ENCODE peak calls at places on chromosomes 12 and 14, in seven cellular contexts. R, S, P, F, X, J and U are unnamed samples.

GRCh38 chr14:90903101-90903500 is 86.9 kb upstream of the TTC7B start:
- DNase-seq in R (peak), S (peak), P (peak), F (no peak), X (peak), J (peak), U (peak)

GRCh38 chr14:68789798-68790655 is 2.8 kb downstream of the ZFP36L1 start:
- DNase-seq in R (no peak), S (peak), P (peak), F (peak), X (no peak), J (no peak), U (no peak)

GRCh38 chr12:21912318-21912717 is 28.9 kb downstream of the ABCC9 start:
- DNase-seq in R (no peak), S (no peak), P (no peak), F (no peak), X (no peak), J (no peak), U (no peak)

GRCh38 chr12:2624543-2625266 is 170.1 kb upstream of the FKBP4 start:
- DNase-seq in R (peak), S (peak), P (no peak), F (no peak), X (no peak), J (no peak), U (peak)

GRCh38 chr12:27305673-27306504 is 26.7 kb upstream of the BMAL2 start:
- DNase-seq in R (peak), S (peak), P (no peak), F (no peak), X (no peak), J (no peak), U (no peak)

GRCh38 chr12:70741266-70741665 is 104.0 kb upstream of the PTPRB start:
- DNase-seq in R (no peak), S (no peak), P (no peak), F (no peak), X (no peak), J (no peak), U (no peak)

GRCh38 chr12:117854339-117855012 is 114.3 kb downstream of the KSR2 start:
- DNase-seq in R (peak), S (peak), P (peak), F (no peak), X (no peak), J (peak), U (peak)

GRCh38 chr14:72033331-72033730 is 101.1 kb downstream of the RGS6 start:
- DNase-seq in R (no peak), S (no peak), P (peak), F (no peak), X (no peak), J (no peak), U (no peak)

GRCh38 chr14:59377991-59378720 is 87.0 kb downstream of the GPR135 start:
- DNase-seq in R (no peak), S (peak), P (peak), F (no peak), X (no peak), J (no peak), U (no peak)

GRCh38 chr12:28054583-28054982 is 82.0 kb upstream of the PTHLH start:
- DNase-seq in R (no peak), S (no peak), P (no peak), F (no peak), X (no peak), J (no peak), U (no peak)

GRCh38 chr12:19198272-19198671 is 68.7 kb downstream of the PLEKHA5 start:
- DNase-seq in R (no peak), S (peak), P (no peak), F (no peak), X (no peak), J (no peak), U (no peak)

GRCh38 chr12:27343255-27344000 is 10.8 kb downstream of the BMAL2 start:
- DNase-seq in R (no peak), S (peak), P (no peak), F (no peak), X (peak), J (no peak), U (no peak)

GRCh38 chr14:52268191-52269061 is 928 bp downstream of the PTGDR start:
- DNase-seq in R (peak), S (peak), P (no peak), F (peak), X (no peak), J (no peak), U (no peak)

GRCh38 chr12:48995061-48995879 is 3.9 kb downstream of the DDN start:
- DNase-seq in R (peak), S (peak), P (peak), F (peak), X (peak), J (peak), U (peak)

GRCh38 chr12:31517994-31518393 is 72.9 kb downstream of the DENND5B start:
- DNase-seq in R (no peak), S (no peak), P (no peak), F (no peak), X (no peak), J (no peak), U (no peak)

GRCh38 chr12:69471667-69472385 is 1.6 kb downstream of the FRS2 start:
- DNase-seq in R (no peak), S (no peak), P (no peak), F (no peak), X (no peak), J (no peak), U (no peak)

GRCh38 chr14:82872494-82872893 is 1338.8 kb upstream of the SEL1L start:
- DNase-seq in R (peak), S (no peak), P (no peak), F (no peak), X (no peak), J (no peak), U (no peak)

GRCh38 chr12:15001733-15002471 is 29.1 kb downstream of the PDE6H start:
- DNase-seq in R (no peak), S (peak), P (no peak), F (peak), X (no peak), J (peak), U (peak)

GRCh38 chr12:40980346-40981005 is 207.6 kb upstream of the PDZRN4 start:
- DNase-seq in R (no peak), S (no peak), P (no peak), F (no peak), X (no peak), J (no peak), U (no peak)

GRCh38 chr12:103742349-103742784 is 98.7 kb downstream of the NT5DC3 start:
- DNase-seq in R (peak), S (peak), P (peak), F (no peak), X (no peak), J (peak), U (no peak)

GRCh38 chr14:94288610-94289465 is 4.2 kb downstream of the SERPINA10 start:
- DNase-seq in R (no peak), S (no peak), P (no peak), F (no peak), X (no peak), J (no peak), U (no peak)

GRCh38 chr14:95311752-95312151 is 8.0 kb downstream of the CLMN start:
- DNase-seq in R (no peak), S (peak), P (peak), F (no peak), X (no peak), J (no peak), U (no peak)

GRCh38 chr12:84856156-84856900 is 56.3 kb downstream of the SLC6A15 start:
- DNase-seq in R (no peak), S (no peak), P (no peak), F (no peak), X (no peak), J (no peak), U (no peak)

GRCh38 chr12:49651855-49652254 is 28.5 kb downstream of the PRPF40B start:
- DNase-seq in R (no peak), S (no peak), P (no peak), F (no peak), X (no peak), J (no peak), U (no peak)

GRCh38 chr12:63070709-63071108 is 80.3 kb downstream of the AVPR1A start:
- DNase-seq in R (no peak), S (no peak), P (no peak), F (no peak), X (no peak), J (no peak), U (peak)

GRCh38 chr12:65705380-65705876 is 118.9 kb upstream of the HMGA2 start:
- DNase-seq in R (no peak), S (no peak), P (no peak), F (no peak), X (no peak), J (no peak), U (no peak)

GRCh38 chr14:24367506-24368214 is at the start of gene NFATC4:
- DNase-seq in R (peak), S (peak), P (peak), F (peak), X (peak), J (peak), U (peak)

GRCh38 chr14:63671987-63672386 is 30.3 kb upstream of the WDR89 start:
- DNase-seq in R (no peak), S (no peak), P (no peak), F (no peak), X (no peak), J (no peak), U (peak)

DNA sequence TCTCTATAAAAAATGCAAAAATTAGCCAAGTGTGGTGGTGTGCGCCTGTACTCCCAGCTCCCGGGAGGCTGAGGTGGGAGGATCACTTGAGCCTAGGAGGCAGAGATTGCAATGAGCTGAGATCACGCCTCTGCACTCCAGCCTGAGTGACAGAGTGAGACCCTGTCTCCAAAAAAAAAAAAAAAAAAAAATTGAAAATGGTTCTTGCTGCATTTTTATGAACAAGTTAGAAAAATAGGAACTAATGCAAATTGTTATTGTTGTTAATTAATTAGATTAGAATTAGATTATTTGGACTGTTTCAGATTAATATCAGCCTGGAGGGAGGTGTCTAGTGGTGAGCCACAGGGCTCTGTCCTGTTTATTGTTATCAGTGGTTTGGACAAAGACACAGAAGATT is 2.1 kb downstream of the RITA1 start:
- DNase-seq in R (no peak), S (no peak), P (no peak), F (no peak), X (no peak), J (no peak), U (no peak)
- TF ChIP-seq CTCF in R (no peak), S (no peak), P (no peak), F (no peak), X (no peak), J (no peak), U (no peak)

GRCh38 chr12:110534811-110535210 is 32.7 kb downstream of the RAD9B start:
- DNase-seq in R (no peak), S (no peak), P (no peak), F (no peak), X (no peak), J (no peak), U (no peak)

GRCh38 chr12:110537605-110538409 is 35.7 kb downstream of the RAD9B start:
- DNase-seq in R (no peak), S (no peak), P (peak), F (peak), X (no peak), J (peak), U (no peak)

GRCh38 chr12:110538869-110539622 is 36.9 kb downstream of the RAD9B start:
- DNase-seq in R (no peak), S (no peak), P (no peak), F (no peak), X (no peak), J (no peak), U (no peak)

GRCh38 chr12:110540048-110540447 is 37.9 kb downstream of the RAD9B start:
- DNase-seq in R (no peak), S (no peak), P (no peak), F (no peak), X (no peak), J (no peak), U (no peak)

DNA sequence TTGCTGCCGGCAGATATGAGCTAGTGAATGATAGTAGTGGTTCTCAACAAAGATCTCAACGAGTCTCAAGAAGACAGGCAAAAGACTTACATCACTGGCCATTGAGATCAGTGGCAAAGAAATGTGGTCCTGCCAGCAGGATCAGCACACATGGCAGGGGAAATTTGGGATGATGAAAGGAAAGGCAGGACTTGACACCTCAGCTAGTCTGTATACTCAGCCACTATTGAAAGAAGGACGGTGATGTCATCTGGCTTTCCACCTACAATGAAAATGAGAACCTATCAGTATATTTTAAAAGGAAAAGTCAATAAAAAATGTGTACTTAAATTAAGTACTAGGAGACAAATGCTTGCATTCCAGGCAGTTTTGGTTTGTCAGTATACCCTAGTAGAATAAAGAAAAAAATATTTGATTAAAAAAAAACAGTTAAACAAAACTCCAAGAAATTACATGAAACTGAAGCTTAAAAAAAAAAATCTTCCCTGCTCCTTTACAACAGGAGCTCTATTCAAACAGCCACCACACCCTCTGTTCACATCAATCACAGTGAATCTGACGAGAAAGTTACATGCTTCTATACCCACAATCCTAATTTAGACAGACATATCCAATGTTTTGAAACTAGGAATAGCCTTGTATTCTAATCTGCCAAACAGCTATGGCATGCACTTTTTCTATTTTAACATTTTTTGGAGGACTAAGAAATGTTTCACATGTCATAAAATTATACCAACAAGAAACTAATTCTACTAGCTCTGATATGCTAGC is 34.9 kb downstream of the RAD9B start:
- DNase-seq in R (no peak), S (no peak), P (no peak), F (no peak), X (no peak), J (no peak), U (no peak)
- H3K27ac ChIP-seq in R (no peak), S (peak), P (peak), F (peak), X (peak), J (peak), U (no peak)

DNA sequence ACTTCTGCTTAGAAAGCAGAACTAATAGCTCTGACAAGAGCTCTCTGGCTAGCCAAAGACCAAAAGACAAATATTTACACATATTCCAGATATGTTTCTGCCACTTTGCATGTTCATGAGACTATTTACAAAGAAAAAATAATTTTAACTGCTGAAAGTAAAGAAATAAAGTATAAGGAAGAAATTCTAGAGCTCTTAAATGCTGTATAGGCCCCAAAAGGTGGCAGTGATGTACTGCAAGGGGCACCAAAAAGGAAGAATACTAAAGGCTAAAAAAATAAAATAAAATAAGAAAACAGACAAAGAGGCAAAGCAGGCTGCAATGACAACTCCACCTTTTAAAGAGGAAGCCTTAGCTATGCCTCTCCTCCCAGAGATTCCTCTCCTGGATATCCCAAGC is 23.0 kb downstream of the KLRK1 start:
- DNase-seq in R (no peak), S (peak), P (no peak), F (no peak), X (no peak), J (no peak), U (no peak)
- TF ChIP-seq CTCF in R (no peak), S (peak), P (peak), F (no peak), X (peak), J (no peak), U (no peak)

GRCh38 chr12:92509156-92509758 is 193.5 kb upstream of the PLEKHG7 start:
- DNase-seq in R (no peak), S (no peak), P (no peak), F (no peak), X (no peak), J (no peak), U (no peak)

GRCh38 chr12:92506460-92506859 is 196.3 kb upstream of the PLEKHG7 start:
- DNase-seq in R (no peak), S (no peak), P (peak), F (no peak), X (no peak), J (no peak), U (no peak)

GRCh38 chr12:92505373-92506340 is 197.1 kb upstream of the PLEKHG7 start:
- DNase-seq in R (peak), S (peak), P (peak), F (peak), X (no peak), J (no peak), U (no peak)

GRCh38 chr12:92503977-92504966 is 198.5 kb upstream of the PLEKHG7 start:
- DNase-seq in R (no peak), S (no peak), P (peak), F (peak), X (no peak), J (no peak), U (no peak)

DNA sequence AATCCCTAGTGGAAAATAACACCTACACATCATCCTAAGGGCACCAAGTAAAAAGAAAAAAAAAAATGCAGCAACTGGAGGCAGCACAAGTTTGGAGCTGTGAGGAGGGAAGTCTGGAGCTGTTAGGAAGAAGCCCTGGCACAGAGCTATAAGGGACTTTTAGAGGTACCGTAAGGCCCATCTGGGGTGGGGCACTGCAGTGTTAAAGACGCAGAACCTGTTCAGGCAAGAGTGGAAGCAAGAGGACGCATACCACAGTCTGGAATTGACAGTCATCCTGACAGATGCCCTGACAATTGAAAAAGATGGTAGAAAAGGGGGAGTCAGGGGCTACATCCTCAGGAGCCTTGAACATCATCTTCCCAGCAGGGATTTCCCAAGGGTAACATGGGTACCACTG is 195.9 kb upstream of the PLEKHG7 start:
- DNase-seq in R (no peak), S (no peak), P (no peak), F (no peak), X (no peak), J (no peak), U (no peak)
- H3K27ac ChIP-seq in R (no peak), S (no peak), P (peak), F (peak), X (no peak), J (no peak), U (no peak)

GRCh38 chr14:53325176-53325806 is 172.2 kb upstream of the DDHD1 start:
- DNase-seq in R (peak), S (peak), P (no peak), F (no peak), X (no peak), J (no peak), U (no peak)
- TF ChIP-seq CTCF in R (peak), S (peak), P (no peak), F (peak), X (peak), J (no peak), U (peak)

GRCh38 chr12:131024721-131025120 is 71.0 kb downstream of the ADGRD1 start:
- DNase-seq in R (no peak), S (no peak), P (no peak), F (no peak), X (no peak), J (no peak), U (no peak)
- H3K27ac ChIP-seq in R (no peak), S (no peak), P (no peak), F (no peak), X (no peak), J (no peak), U (no peak)